ENCODE peak calls at places on chromosomes 16 and 17, in six cellular contexts. Z is small intestine, F is cardiac muscle cell, C is esophagus squamous epithelium, G is right lobe of liver, N is neural progenitor cell. R is an unnamed sample.

GRCh38 chr17:40341808-40342574 is 22.5 kb downstream of the GJD3 start:
- DNase-seq in Z (peak), G (peak), C (no peak), N (peak), F (peak), R (peak)

GRCh38 chr16:51151435-51151950 is 423 bp upstream of the SALL1 start:
- DNase-seq in F (peak), C (no peak), G (peak), Z (no peak), N (peak), R (peak)

GRCh38 chr17:50693041-50693682 is 14.6 kb downstream of the ANKRD40 start:
- DNase-seq in C (no peak), Z (peak), N (no peak), G (no peak), F (no peak), R (no peak)

GRCh38 chr17:15981208-15981607 is 18.3 kb downstream of the ZSWIM7 start:
- DNase-seq in C (no peak), Z (peak), G (no peak), F (no peak), N (no peak), R (no peak)

GRCh38 chr17:28937044-28937729 is 14.1 kb downstream of the PHF12 start:
- DNase-seq in Z (no peak), N (no peak), G (peak), F (peak), C (no peak), R (no peak)

GRCh38 chr17:7292729-7293128 is 1.7 kb downstream of the YBX2 start:
- DNase-seq in F (peak), N (no peak), C (no peak), G (no peak), Z (no peak), R (no peak)

GRCh38 chr16:64892843-64893242 is 229.0 kb downstream of the CDH11 start:
- DNase-seq in N (no peak), C (no peak), G (no peak), F (peak), Z (no peak), R (no peak)

GRCh38 chr17:3127451-3127850 is at the start of gene OR1G1:
- DNase-seq in N (no peak), F (no peak), C (no peak), G (no peak), Z (no peak), R (no peak)

GRCh38 chr17:79937981-79938695 is 97.5 kb downstream of the TBC1D16 start:
- DNase-seq in Z (no peak), G (no peak), C (no peak), N (peak), F (peak), R (peak)

GRCh38 chr17:48278755-48279491 is 151.1 kb downstream of the SKAP1 start:
- DNase-seq in C (no peak), F (no peak), Z (peak), N (no peak), G (no peak), R (no peak)

GRCh38 chr17:78793968-78794367 is 11.9 kb upstream of the CYTH1 start:
- DNase-seq in F (no peak), N (no peak), C (no peak), G (no peak), Z (no peak), R (peak)

GRCh38 chr17:1344521-1344920 is 55.5 kb downstream of the YWHAE start:
- DNase-seq in F (no peak), Z (no peak), N (peak), G (no peak), C (no peak), R (no peak)
- H3K27ac ChIP-seq in F (peak), Z (no peak), N (peak), G (no peak), C (no peak), R (no peak)

GRCh38 chr17:2084129-2084765 is 29.3 kb downstream of the HIC1 start:
- DNase-seq in F (peak), C (no peak), N (no peak), G (no peak), Z (peak), R (no peak)

GRCh38 chr17:2083613-2084128 is 28.8 kb downstream of the HIC1 start:
- DNase-seq in G (no peak), C (no peak), F (no peak), Z (peak), N (no peak), R (no peak)

GRCh38 chr17:2081564-2081963 is 26.7 kb downstream of the HIC1 start:
- DNase-seq in G (no peak), Z (no peak), N (no peak), C (no peak), F (no peak), R (no peak)

GRCh38 chr17:2084766-2085647 is 30.1 kb downstream of the HIC1 start:
- DNase-seq in N (no peak), F (peak), C (no peak), G (no peak), Z (peak), R (peak)

DNA sequence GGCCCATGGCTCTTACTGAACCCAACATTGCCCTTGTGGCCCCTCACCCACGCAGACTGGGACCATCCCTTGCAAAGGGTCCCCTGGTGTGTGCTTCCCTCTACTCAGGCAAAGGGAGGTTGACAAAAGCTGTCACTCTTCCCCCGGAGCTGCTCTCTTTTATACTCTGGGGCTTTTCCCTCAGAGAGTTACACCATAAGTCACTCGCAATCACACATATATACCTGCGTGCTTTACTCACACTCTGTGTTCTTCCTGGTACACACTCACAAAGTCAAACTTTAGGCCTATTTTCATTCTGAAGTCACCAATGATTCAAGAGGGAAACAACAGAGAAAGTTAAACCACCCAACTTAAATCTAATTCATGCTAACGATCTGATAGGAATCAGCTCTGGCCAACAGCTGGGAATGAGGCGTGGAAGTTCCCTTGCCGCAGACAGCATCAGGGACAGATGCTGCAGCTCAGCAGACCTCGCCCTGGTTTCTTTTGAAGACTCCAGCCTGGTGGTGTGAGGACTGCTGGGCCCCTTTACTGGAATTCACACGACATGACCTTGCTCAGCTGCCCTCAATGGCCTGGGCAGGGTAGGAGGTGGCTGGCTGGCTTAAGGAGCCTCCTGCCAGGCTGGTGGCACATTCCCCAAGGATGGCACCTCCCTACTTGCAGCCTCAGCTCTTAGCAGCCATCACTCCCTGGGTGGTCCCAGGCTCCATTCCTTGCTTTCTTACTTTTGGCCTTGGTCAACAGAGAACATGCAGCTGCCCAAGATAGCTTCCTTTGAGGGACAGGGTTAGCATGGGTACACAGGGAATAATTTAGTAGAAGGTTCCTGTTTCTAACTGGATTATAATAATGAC is 27.3 kb downstream of the HIC1 start:
- DNase-seq in N (no peak), C (no peak), Z (no peak), F (no peak), G (no peak), R (no peak)
- H3K27ac ChIP-seq in N (no peak), C (peak), Z (peak), F (peak), G (no peak), R (no peak)

GRCh38 chr16:1082266-1082951 is 9.9 kb downstream of the SSTR5 start:
- DNase-seq in N (no peak), F (peak), G (no peak), Z (no peak), C (no peak), R (peak)
- H3K27ac ChIP-seq in N (no peak), F (no peak), G (no peak), Z (no peak), C (peak), R (no peak)

GRCh38 chr17:59094921-59095530 is 11.7 kb downstream of the TRIM37 start:
- DNase-seq in Z (peak), G (no peak), N (no peak), F (no peak), C (no peak), R (no peak)
- H3K27ac ChIP-seq in Z (no peak), G (no peak), N (no peak), F (no peak), C (no peak), R (no peak)

GRCh38 chr16:19938536-19938935 is 53.9 kb upstream of the GPRC5B start:
- DNase-seq in Z (no peak), N (no peak), G (no peak), F (no peak), C (no peak), R (no peak)

GRCh38 chr16:19935696-19936095 is 51.0 kb upstream of the GPRC5B start:
- DNase-seq in N (no peak), C (no peak), G (no peak), F (peak), Z (no peak), R (no peak)

GRCh38 chr16:19933740-19934139 is 49.1 kb upstream of the GPRC5B start:
- DNase-seq in N (no peak), Z (no peak), G (no peak), F (no peak), C (no peak), R (no peak)

GRCh38 chr16:19940195-19940594 is 55.5 kb upstream of the GPRC5B start:
- DNase-seq in C (no peak), G (no peak), N (no peak), F (no peak), Z (no peak), R (no peak)

DNA sequence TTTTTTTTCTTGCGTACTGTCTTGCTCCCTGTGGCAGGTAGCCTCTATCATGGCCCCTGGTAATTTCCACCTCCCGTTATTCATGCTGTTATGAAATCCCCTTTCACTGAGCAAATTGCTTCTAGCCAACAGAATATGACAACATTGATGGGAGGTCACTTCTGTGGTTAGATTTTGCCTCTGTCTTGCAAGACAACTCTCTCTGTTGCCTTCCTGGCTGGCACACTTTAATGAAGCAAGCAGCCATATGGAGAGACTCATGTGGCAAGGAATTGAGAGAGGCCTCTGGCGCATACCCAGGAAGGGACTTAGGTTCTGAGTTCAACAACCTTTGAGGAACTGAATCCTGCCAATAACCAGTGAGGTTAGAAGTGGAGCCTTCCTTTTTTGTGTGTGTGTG is 51.8 kb upstream of the GPRC5B start:
- DNase-seq in G (no peak), Z (no peak), F (peak), C (no peak), N (no peak), R (no peak)
- H3K27ac ChIP-seq in G (no peak), Z (no peak), F (no peak), C (no peak), N (no peak), R (no peak)

DNA sequence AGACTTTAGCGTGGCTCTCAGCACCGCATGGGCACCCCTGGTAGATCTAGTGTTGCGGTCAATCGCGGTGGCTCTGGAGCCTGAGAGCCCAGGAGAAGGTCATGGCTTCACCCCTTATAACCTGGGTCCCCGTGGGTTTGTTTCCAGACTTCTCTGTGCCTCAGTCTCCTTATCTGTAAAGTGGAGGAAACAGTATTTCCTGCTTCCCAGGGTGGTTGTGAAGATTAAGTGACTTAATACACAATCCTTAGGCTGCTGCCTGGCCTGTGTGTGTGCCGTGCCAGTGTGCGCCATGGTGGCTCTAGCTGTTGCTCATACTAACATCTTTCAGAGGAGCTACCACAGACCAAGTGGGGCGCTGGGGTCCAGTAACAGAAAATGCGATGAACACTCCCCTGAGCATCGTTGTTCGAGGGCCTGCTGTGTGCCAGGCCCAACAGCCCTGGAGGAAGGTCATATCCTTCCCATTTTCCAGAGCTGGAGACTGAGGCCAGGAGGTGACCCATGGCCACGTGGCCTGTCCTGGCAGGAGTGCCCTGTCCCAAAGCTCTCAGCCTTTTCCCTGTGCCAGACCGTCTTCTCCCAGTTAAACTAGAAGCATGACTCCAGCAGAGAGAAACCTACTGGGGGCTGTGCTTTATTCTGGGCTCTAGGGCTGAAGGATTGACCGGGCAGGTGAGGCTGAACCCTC is 70.1 kb downstream of the CMIP start:
- DNase-seq in C (no peak), N (no peak), Z (no peak), F (no peak), G (no peak), R (no peak)
- H3K27ac ChIP-seq in C (peak), N (no peak), Z (no peak), F (no peak), G (peak), R (peak)

DNA sequence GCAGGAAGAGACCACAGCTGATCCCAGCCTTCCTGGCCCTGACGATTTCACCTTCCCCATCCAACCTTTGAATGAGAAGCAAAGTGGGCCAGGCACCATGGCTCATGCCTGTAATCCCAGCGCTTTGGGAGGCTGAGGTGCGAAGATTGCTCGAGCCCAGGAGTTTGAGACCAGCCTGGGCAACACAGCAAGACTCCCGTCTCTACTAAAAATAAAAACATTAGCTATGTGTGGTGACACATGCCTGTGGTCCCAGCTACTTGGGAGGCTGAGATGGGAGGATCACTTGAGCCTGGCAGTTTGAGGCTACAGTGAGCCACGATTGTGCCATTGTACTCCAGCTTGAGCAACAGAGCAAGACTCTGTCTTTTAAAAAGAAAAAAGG is 30.9 kb upstream of the SLC38A10 start:
- DNase-seq in Z (no peak), C (no peak), G (no peak), N (no peak), F (no peak), R (no peak)
- H3K27ac ChIP-seq in Z (no peak), C (no peak), G (peak), N (no peak), F (no peak), R (no peak)

GRCh38 chr16:87041286-87041685 is 275.9 kb downstream of the C16orf95 start:
- DNase-seq in Z (no peak), F (no peak), G (no peak), C (no peak), N (no peak), R (no peak)

GRCh38 chr16:87044031-87044380 is 273.2 kb downstream of the C16orf95 start:
- DNase-seq in C (no peak), F (no peak), N (no peak), G (no peak), Z (no peak), R (no peak)

GRCh38 chr16:87043273-87044030 is 273.7 kb downstream of the C16orf95 start:
- DNase-seq in G (no peak), Z (no peak), N (no peak), F (peak), C (no peak), R (peak)

GRCh38 chr16:87041732-87042131 is 275.5 kb downstream of the C16orf95 start:
- DNase-seq in F (no peak), Z (no peak), N (no peak), G (no peak), C (no peak), R (no peak)

GRCh38 chr16:87042551-87043272 is 274.5 kb downstream of the C16orf95 start:
- DNase-seq in C (no peak), F (no peak), Z (no peak), N (no peak), G (no peak), R (peak)
- H3K27ac ChIP-seq in C (no peak), F (no peak), Z (no peak), N (no peak), G (no peak), R (no peak)

DNA sequence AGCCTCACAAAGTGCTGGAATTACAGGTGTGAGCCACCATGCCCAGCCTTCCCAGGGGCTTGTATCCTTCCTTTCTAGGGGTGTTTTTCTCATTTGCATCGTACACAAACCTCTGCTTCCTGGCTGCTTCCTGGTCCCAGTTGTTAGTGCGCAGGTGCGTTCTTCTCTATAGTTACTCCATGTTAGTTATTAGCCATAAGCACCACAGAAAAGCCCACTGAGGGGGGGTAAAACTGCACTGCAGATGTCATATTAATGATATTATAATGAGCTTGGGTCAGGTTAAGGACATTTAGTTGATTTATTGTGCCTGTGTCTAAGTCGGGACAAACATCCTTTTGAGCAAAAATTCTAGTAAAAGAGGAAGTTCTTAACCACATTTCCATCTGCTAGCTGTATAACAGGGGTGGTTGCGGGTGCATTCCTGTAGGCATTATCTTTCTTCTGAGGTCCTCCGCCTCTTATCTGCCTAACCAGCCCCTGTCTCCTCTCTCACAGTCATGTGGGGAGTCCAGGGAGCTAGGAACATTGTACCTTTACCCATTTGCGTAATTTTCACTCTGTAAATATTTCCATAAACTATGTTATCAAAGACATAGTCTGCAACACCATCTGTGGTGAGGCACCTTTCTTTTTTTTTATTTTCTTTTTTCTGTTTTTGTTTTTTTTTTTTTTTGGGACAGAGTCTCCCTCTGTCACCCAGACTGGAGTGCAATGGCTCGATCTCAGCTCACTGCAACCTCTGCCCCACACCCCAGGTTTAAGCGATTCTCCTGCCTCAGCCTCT is 23.6 kb upstream of the ATF7IP2 start:
- DNase-seq in F (no peak), Z (peak), C (no peak), G (peak), N (no peak), R (no peak)
- H3K27ac ChIP-seq in F (no peak), Z (no peak), C (no peak), G (peak), N (no peak), R (no peak)

DNA sequence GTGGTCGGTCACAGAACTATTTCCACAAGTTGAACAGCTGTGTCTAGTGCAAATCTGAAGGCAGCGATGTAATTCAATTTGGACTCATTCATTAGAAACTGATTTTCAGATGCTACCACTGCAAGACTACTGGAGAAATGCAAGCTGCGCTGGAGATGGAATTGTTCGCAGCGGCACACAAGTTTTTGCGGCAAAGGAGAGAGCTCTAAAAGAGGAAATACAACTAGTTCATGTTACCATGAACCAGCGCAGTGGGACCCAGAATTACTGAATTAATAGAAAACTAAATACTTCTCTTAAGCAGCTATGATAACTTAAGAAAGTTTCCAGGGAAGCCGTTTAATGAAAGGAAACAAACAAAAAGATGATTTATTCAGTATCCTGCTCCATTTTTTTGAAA is 1.9 kb downstream of the CREBBP start:
- DNase-seq in F (peak), N (no peak), Z (no peak), G (no peak), C (no peak), R (no peak)
- H3K27ac ChIP-seq in F (no peak), N (no peak), Z (no peak), G (no peak), C (no peak), R (no peak)